ENCODE peak calls at places on chromosomes 6 and 20, in eight cellular contexts. One of them, this sample, is unnamed.

GRCh38 chr6:40555092-40555491 is 32.1 kb downstream of the LRFN2 start:
- DNase-seq in cardiac muscle cell: no peak
- DNase-seq in stimulated activated CD8-positive, alpha-beta memory T cell treated with anti-CD3 and anti-CD28 coated beads, Interleukin-2, amount 100 ng/mL, for 1 hour: no peak
- DNase-seq in dermis microvascular lymphatic vessel endothelial cell: no peak
- DNase-seq in renal cortical epithelial cell: no peak
- DNase-seq in WERI-Rb-1: no peak
- DNase-seq in H9: no peak
- DNase-seq in NCI-H460: no peak
- DNase-seq in this sample: no peak

GRCh38 chr20:5535211-5535756 is 214.9 kb upstream of the SHLD1 start:
- DNase-seq in cardiac muscle cell: peak
- DNase-seq in stimulated activated CD8-positive, alpha-beta memory T cell treated with anti-CD3 and anti-CD28 coated beads, Interleukin-2, amount 100 ng/mL, for 1 hour: no peak
- DNase-seq in dermis microvascular lymphatic vessel endothelial cell: no peak
- DNase-seq in renal cortical epithelial cell: peak
- DNase-seq in WERI-Rb-1: no peak
- DNase-seq in H9: no peak
- DNase-seq in NCI-H460: no peak
- DNase-seq in this sample: no peak

GRCh38 chr6:30810813-30811329 is 66.5 kb upstream of the IER3 start:
- DNase-seq in cardiac muscle cell: no peak
- DNase-seq in stimulated activated CD8-positive, alpha-beta memory T cell treated with anti-CD3 and anti-CD28 coated beads, Interleukin-2, amount 100 ng/mL, for 1 hour: no peak
- DNase-seq in dermis microvascular lymphatic vessel endothelial cell: no peak
- DNase-seq in renal cortical epithelial cell: peak
- DNase-seq in WERI-Rb-1: no peak
- DNase-seq in H9: peak
- DNase-seq in NCI-H460: no peak
- DNase-seq in this sample: no peak

GRCh38 chr6:76435174-76435573 is 362.7 kb upstream of the IMPG1 start:
- DNase-seq in cardiac muscle cell: peak
- DNase-seq in stimulated activated CD8-positive, alpha-beta memory T cell treated with anti-CD3 and anti-CD28 coated beads, Interleukin-2, amount 100 ng/mL, for 1 hour: no peak
- DNase-seq in dermis microvascular lymphatic vessel endothelial cell: no peak
- DNase-seq in renal cortical epithelial cell: no peak
- DNase-seq in WERI-Rb-1: no peak
- DNase-seq in H9: no peak
- DNase-seq in NCI-H460: no peak
- DNase-seq in this sample: no peak

GRCh38 chr6:35485402-35485877 is 11.4 kb downstream of the TEAD3 start:
- DNase-seq in cardiac muscle cell: peak
- DNase-seq in stimulated activated CD8-positive, alpha-beta memory T cell treated with anti-CD3 and anti-CD28 coated beads, Interleukin-2, amount 100 ng/mL, for 1 hour: no peak
- DNase-seq in dermis microvascular lymphatic vessel endothelial cell: no peak
- DNase-seq in renal cortical epithelial cell: no peak
- DNase-seq in WERI-Rb-1: peak
- DNase-seq in H9: peak
- DNase-seq in NCI-H460: no peak
- DNase-seq in this sample: no peak

GRCh38 chr6:81747327-81747726 is 5.2 kb downstream of the TENT5A start:
- DNase-seq in cardiac muscle cell: no peak
- DNase-seq in stimulated activated CD8-positive, alpha-beta memory T cell treated with anti-CD3 and anti-CD28 coated beads, Interleukin-2, amount 100 ng/mL, for 1 hour: no peak
- DNase-seq in dermis microvascular lymphatic vessel endothelial cell: no peak
- DNase-seq in renal cortical epithelial cell: no peak
- DNase-seq in WERI-Rb-1: no peak
- DNase-seq in H9: no peak
- DNase-seq in NCI-H460: no peak
- DNase-seq in this sample: no peak

GRCh38 chr6:134863763-134864510 is 86.0 kb downstream of the ALDH8A1 start:
- DNase-seq in cardiac muscle cell: no peak
- DNase-seq in stimulated activated CD8-positive, alpha-beta memory T cell treated with anti-CD3 and anti-CD28 coated beads, Interleukin-2, amount 100 ng/mL, for 1 hour: no peak
- DNase-seq in dermis microvascular lymphatic vessel endothelial cell: no peak
- DNase-seq in renal cortical epithelial cell: no peak
- DNase-seq in WERI-Rb-1: no peak
- DNase-seq in H9: no peak
- DNase-seq in NCI-H460: no peak
- DNase-seq in this sample: no peak

GRCh38 chr6:35062676-35063574 is 78.2 kb downstream of the TCP11 start:
- DNase-seq in cardiac muscle cell: no peak
- DNase-seq in stimulated activated CD8-positive, alpha-beta memory T cell treated with anti-CD3 and anti-CD28 coated beads, Interleukin-2, amount 100 ng/mL, for 1 hour: no peak
- DNase-seq in dermis microvascular lymphatic vessel endothelial cell: no peak
- DNase-seq in renal cortical epithelial cell: no peak
- DNase-seq in WERI-Rb-1: no peak
- DNase-seq in H9: no peak
- DNase-seq in NCI-H460: no peak
- DNase-seq in this sample: no peak

GRCh38 chr6:5151955-5152401 is 66.8 kb downstream of the PPP1R3G start:
- DNase-seq in cardiac muscle cell: peak
- DNase-seq in stimulated activated CD8-positive, alpha-beta memory T cell treated with anti-CD3 and anti-CD28 coated beads, Interleukin-2, amount 100 ng/mL, for 1 hour: no peak
- DNase-seq in dermis microvascular lymphatic vessel endothelial cell: peak
- DNase-seq in renal cortical epithelial cell: no peak
- DNase-seq in WERI-Rb-1: no peak
- DNase-seq in H9: no peak
- DNase-seq in NCI-H460: peak
- DNase-seq in this sample: no peak

GRCh38 chr20:15241696-15242095 is 904.3 kb upstream of the FLRT3 start:
- DNase-seq in cardiac muscle cell: no peak
- DNase-seq in stimulated activated CD8-positive, alpha-beta memory T cell treated with anti-CD3 and anti-CD28 coated beads, Interleukin-2, amount 100 ng/mL, for 1 hour: no peak
- DNase-seq in dermis microvascular lymphatic vessel endothelial cell: no peak
- DNase-seq in renal cortical epithelial cell: peak
- DNase-seq in WERI-Rb-1: no peak
- DNase-seq in H9: no peak
- DNase-seq in NCI-H460: no peak
- DNase-seq in this sample: no peak

GRCh38 chr6:62737792-62738191 is 451.8 kb upstream of the KHDRBS2 start:
- DNase-seq in cardiac muscle cell: no peak
- DNase-seq in stimulated activated CD8-positive, alpha-beta memory T cell treated with anti-CD3 and anti-CD28 coated beads, Interleukin-2, amount 100 ng/mL, for 1 hour: no peak
- DNase-seq in dermis microvascular lymphatic vessel endothelial cell: no peak
- DNase-seq in renal cortical epithelial cell: no peak
- DNase-seq in WERI-Rb-1: no peak
- DNase-seq in H9: no peak
- DNase-seq in NCI-H460: no peak
- DNase-seq in this sample: no peak

GRCh38 chr6:37569317-37569716 is 69.6 kb upstream of the CCDC167 start:
- DNase-seq in cardiac muscle cell: no peak
- DNase-seq in stimulated activated CD8-positive, alpha-beta memory T cell treated with anti-CD3 and anti-CD28 coated beads, Interleukin-2, amount 100 ng/mL, for 1 hour: no peak
- DNase-seq in dermis microvascular lymphatic vessel endothelial cell: no peak
- DNase-seq in renal cortical epithelial cell: no peak
- DNase-seq in WERI-Rb-1: no peak
- DNase-seq in H9: no peak
- DNase-seq in NCI-H460: no peak
- DNase-seq in this sample: no peak

GRCh38 chr20:59785118-59785959 is 148.1 kb downstream of the SYCP2 start:
- DNase-seq in cardiac muscle cell: no peak
- DNase-seq in stimulated activated CD8-positive, alpha-beta memory T cell treated with anti-CD3 and anti-CD28 coated beads, Interleukin-2, amount 100 ng/mL, for 1 hour: no peak
- DNase-seq in dermis microvascular lymphatic vessel endothelial cell: no peak
- DNase-seq in renal cortical epithelial cell: no peak
- DNase-seq in WERI-Rb-1: no peak
- DNase-seq in H9: peak
- DNase-seq in NCI-H460: no peak
- DNase-seq in this sample: no peak

GRCh38 chr6:107443066-107443903 is 16.1 kb downstream of the PDSS2 start:
- DNase-seq in cardiac muscle cell: no peak
- DNase-seq in stimulated activated CD8-positive, alpha-beta memory T cell treated with anti-CD3 and anti-CD28 coated beads, Interleukin-2, amount 100 ng/mL, for 1 hour: no peak
- DNase-seq in dermis microvascular lymphatic vessel endothelial cell: no peak
- DNase-seq in renal cortical epithelial cell: no peak
- DNase-seq in WERI-Rb-1: no peak
- DNase-seq in H9: no peak
- DNase-seq in NCI-H460: no peak
- DNase-seq in this sample: no peak

GRCh38 chr20:18719426-18719825 is 94.2 kb upstream of the SCP2D1 start:
- DNase-seq in cardiac muscle cell: peak
- DNase-seq in stimulated activated CD8-positive, alpha-beta memory T cell treated with anti-CD3 and anti-CD28 coated beads, Interleukin-2, amount 100 ng/mL, for 1 hour: no peak
- DNase-seq in dermis microvascular lymphatic vessel endothelial cell: no peak
- DNase-seq in renal cortical epithelial cell: peak
- DNase-seq in WERI-Rb-1: no peak
- DNase-seq in H9: no peak
- DNase-seq in NCI-H460: no peak
- DNase-seq in this sample: no peak

GRCh38 chr20:56949318-56949717 is 317.1 kb downstream of the BMP7 start:
- DNase-seq in cardiac muscle cell: no peak
- DNase-seq in stimulated activated CD8-positive, alpha-beta memory T cell treated with anti-CD3 and anti-CD28 coated beads, Interleukin-2, amount 100 ng/mL, for 1 hour: no peak
- DNase-seq in dermis microvascular lymphatic vessel endothelial cell: no peak
- DNase-seq in renal cortical epithelial cell: no peak
- DNase-seq in WERI-Rb-1: no peak
- DNase-seq in H9: peak
- DNase-seq in NCI-H460: no peak
- DNase-seq in this sample: no peak

GRCh38 chr20:63096681-63097335 is 90.0 kb upstream of the BHLHE23 start:
- DNase-seq in cardiac muscle cell: no peak
- DNase-seq in stimulated activated CD8-positive, alpha-beta memory T cell treated with anti-CD3 and anti-CD28 coated beads, Interleukin-2, amount 100 ng/mL, for 1 hour: no peak
- DNase-seq in dermis microvascular lymphatic vessel endothelial cell: no peak
- DNase-seq in renal cortical epithelial cell: no peak
- DNase-seq in WERI-Rb-1: peak
- DNase-seq in H9: peak
- DNase-seq in NCI-H460: no peak
- DNase-seq in this sample: no peak

GRCh38 chr6:11953641-11954040 is 58.5 kb upstream of the HIVEP1 start:
- DNase-seq in cardiac muscle cell: no peak
- DNase-seq in stimulated activated CD8-positive, alpha-beta memory T cell treated with anti-CD3 and anti-CD28 coated beads, Interleukin-2, amount 100 ng/mL, for 1 hour: no peak
- DNase-seq in dermis microvascular lymphatic vessel endothelial cell: no peak
- DNase-seq in renal cortical epithelial cell: no peak
- DNase-seq in WERI-Rb-1: no peak
- DNase-seq in H9: no peak
- DNase-seq in NCI-H460: no peak
- DNase-seq in this sample: no peak

GRCh38 chr6:8958894-8959511 is 523.7 kb upstream of the SLC35B3 start:
- DNase-seq in cardiac muscle cell: no peak
- DNase-seq in stimulated activated CD8-positive, alpha-beta memory T cell treated with anti-CD3 and anti-CD28 coated beads, Interleukin-2, amount 100 ng/mL, for 1 hour: no peak
- DNase-seq in dermis microvascular lymphatic vessel endothelial cell: no peak
- DNase-seq in renal cortical epithelial cell: peak
- DNase-seq in WERI-Rb-1: no peak
- DNase-seq in H9: no peak
- DNase-seq in NCI-H460: no peak
- DNase-seq in this sample: no peak

GRCh38 chr6:127812985-127813681 is 87.7 kb downstream of the THEMIS start:
- DNase-seq in cardiac muscle cell: no peak
- DNase-seq in stimulated activated CD8-positive, alpha-beta memory T cell treated with anti-CD3 and anti-CD28 coated beads, Interleukin-2, amount 100 ng/mL, for 1 hour: no peak
- DNase-seq in dermis microvascular lymphatic vessel endothelial cell: no peak
- DNase-seq in renal cortical epithelial cell: no peak
- DNase-seq in WERI-Rb-1: no peak
- DNase-seq in H9: no peak
- DNase-seq in NCI-H460: no peak
- DNase-seq in this sample: no peak

GRCh38 chr6:85483041-85483700 is 33.3 kb downstream of the NT5E start:
- DNase-seq in cardiac muscle cell: peak
- DNase-seq in stimulated activated CD8-positive, alpha-beta memory T cell treated with anti-CD3 and anti-CD28 coated beads, Interleukin-2, amount 100 ng/mL, for 1 hour: peak
- DNase-seq in dermis microvascular lymphatic vessel endothelial cell: no peak
- DNase-seq in renal cortical epithelial cell: peak
- DNase-seq in WERI-Rb-1: peak
- DNase-seq in H9: peak
- DNase-seq in NCI-H460: peak
- DNase-seq in this sample: peak

GRCh38 chr20:40938020-40938419 is 90.6 kb upstream of the TOP1 start:
- DNase-seq in cardiac muscle cell: no peak
- DNase-seq in stimulated activated CD8-positive, alpha-beta memory T cell treated with anti-CD3 and anti-CD28 coated beads, Interleukin-2, amount 100 ng/mL, for 1 hour: no peak
- DNase-seq in dermis microvascular lymphatic vessel endothelial cell: no peak
- DNase-seq in renal cortical epithelial cell: no peak
- DNase-seq in WERI-Rb-1: no peak
- DNase-seq in H9: peak
- DNase-seq in NCI-H460: no peak
- DNase-seq in this sample: no peak

GRCh38 chr6:41546866-41547798 is 951 bp downstream of the FOXP4 start:
- DNase-seq in cardiac muscle cell: peak
- DNase-seq in stimulated activated CD8-positive, alpha-beta memory T cell treated with anti-CD3 and anti-CD28 coated beads, Interleukin-2, amount 100 ng/mL, for 1 hour: no peak
- DNase-seq in dermis microvascular lymphatic vessel endothelial cell: no peak
- DNase-seq in renal cortical epithelial cell: no peak
- DNase-seq in WERI-Rb-1: peak
- DNase-seq in H9: no peak
- DNase-seq in NCI-H460: no peak
- DNase-seq in this sample: peak

GRCh38 chr6:13278991-13279390 is 49.3 kb downstream of the TBC1D7 start:
- DNase-seq in cardiac muscle cell: no peak
- DNase-seq in stimulated activated CD8-positive, alpha-beta memory T cell treated with anti-CD3 and anti-CD28 coated beads, Interleukin-2, amount 100 ng/mL, for 1 hour: no peak
- DNase-seq in dermis microvascular lymphatic vessel endothelial cell: no peak
- DNase-seq in renal cortical epithelial cell: no peak
- DNase-seq in WERI-Rb-1: no peak
- DNase-seq in H9: no peak
- DNase-seq in NCI-H460: no peak
- DNase-seq in this sample: no peak

GRCh38 chr6:3603443-3604130 is 146.7 kb upstream of the SLC22A23 start:
- DNase-seq in cardiac muscle cell: peak
- DNase-seq in stimulated activated CD8-positive, alpha-beta memory T cell treated with anti-CD3 and anti-CD28 coated beads, Interleukin-2, amount 100 ng/mL, for 1 hour: no peak
- DNase-seq in dermis microvascular lymphatic vessel endothelial cell: no peak
- DNase-seq in renal cortical epithelial cell: no peak
- DNase-seq in WERI-Rb-1: no peak
- DNase-seq in H9: no peak
- DNase-seq in NCI-H460: no peak
- DNase-seq in this sample: no peak

GRCh38 chr6:26420607-26421235 is 18.6 kb downstream of the BTN3A1 start:
- DNase-seq in cardiac muscle cell: peak
- DNase-seq in stimulated activated CD8-positive, alpha-beta memory T cell treated with anti-CD3 and anti-CD28 coated beads, Interleukin-2, amount 100 ng/mL, for 1 hour: no peak
- DNase-seq in dermis microvascular lymphatic vessel endothelial cell: peak
- DNase-seq in renal cortical epithelial cell: peak
- DNase-seq in WERI-Rb-1: peak
- DNase-seq in H9: peak
- DNase-seq in NCI-H460: no peak
- DNase-seq in this sample: peak

GRCh38 chr20:38278150-38278549 is 17.6 kb upstream of the KIAA1755 start:
- DNase-seq in cardiac muscle cell: no peak
- DNase-seq in stimulated activated CD8-positive, alpha-beta memory T cell treated with anti-CD3 and anti-CD28 coated beads, Interleukin-2, amount 100 ng/mL, for 1 hour: no peak
- DNase-seq in dermis microvascular lymphatic vessel endothelial cell: no peak
- DNase-seq in renal cortical epithelial cell: no peak
- DNase-seq in WERI-Rb-1: peak
- DNase-seq in H9: no peak
- DNase-seq in NCI-H460: no peak
- DNase-seq in this sample: no peak

GRCh38 chr6:119297049-119297448 is 52.5 kb downstream of the MAN1A1 start:
- DNase-seq in cardiac muscle cell: no peak
- DNase-seq in stimulated activated CD8-positive, alpha-beta memory T cell treated with anti-CD3 and anti-CD28 coated beads, Interleukin-2, amount 100 ng/mL, for 1 hour: no peak
- DNase-seq in dermis microvascular lymphatic vessel endothelial cell: no peak
- DNase-seq in renal cortical epithelial cell: no peak
- DNase-seq in WERI-Rb-1: no peak
- DNase-seq in H9: no peak
- DNase-seq in NCI-H460: no peak
- DNase-seq in this sample: no peak

This sample was measured in central memory CD4-positive, alpha-beta T cell.